ENCODE peak calls at places on chromosomes 16 and 17, in seven cellular contexts. M is fibroblast of lung, D is tibial nerve, W is AG10803, R is spleen, C is cardiac fibroblast, A is A549. U is an unnamed sample.

GRCh38 chr16:67509016-67509415 is 19.6 kb upstream of the RIPOR1 start:
- DNase-seq in M (no peak), D (no peak), W (no peak), R (no peak), C (no peak), A (no peak), U (no peak)

GRCh38 chr16:4324871-4325740 is 9.2 kb downstream of the GLIS2 start:
- DNase-seq in M (no peak), D (no peak), W (no peak), R (no peak), C (no peak), A (no peak), U (no peak)

GRCh38 chr17:2337811-2338657 is 733 bp downstream of the SGSM2 start:
- DNase-seq in M (peak), D (no peak), W (peak), R (peak), C (peak), A (peak), U (no peak)

GRCh38 chr17:4184811-4185210 is 41.8 kb downstream of the CYB5D2 start:
- DNase-seq in M (no peak), D (no peak), W (no peak), R (no peak), C (no peak), A (no peak), U (no peak)

GRCh38 chr17:68456529-68457167 is 648 bp downstream of the WIPI1 start:
- DNase-seq in M (peak), D (peak), W (peak), R (peak), C (peak), A (peak), U (no peak)

GRCh38 chr16:83789642-83790401 is 18.0 kb upstream of the HSBP1 start:
- DNase-seq in M (no peak), D (no peak), W (no peak), R (no peak), C (no peak), A (no peak), U (no peak)

GRCh38 chr17:59456923-59457615 is 108.3 kb upstream of the DHX40 start:
- DNase-seq in M (no peak), D (no peak), W (no peak), R (no peak), C (no peak), A (no peak), U (no peak)

GRCh38 chr17:69434164-69434579 is 19.7 kb downstream of the MAP2K6 start:
- DNase-seq in M (peak), D (no peak), W (no peak), R (no peak), C (peak), A (no peak), U (no peak)

GRCh38 chr17:1611715-1612114 is 16.9 kb downstream of the SLC43A2 start:
- DNase-seq in M (no peak), D (no peak), W (no peak), R (no peak), C (no peak), A (no peak), U (no peak)

GRCh38 chr17:79045830-79046500 is 22.0 kb downstream of the C1QTNF1 start:
- DNase-seq in M (peak), D (peak), W (peak), R (peak), C (peak), A (peak), U (peak)

GRCh38 chr17:19728114-19728495 is 11.7 kb upstream of the SLC47A2 start:
- DNase-seq in M (peak), D (peak), W (peak), R (peak), C (peak), A (no peak), U (no peak)

GRCh38 chr16:27824786-27825185 is 238.7 kb downstream of the GSG1L start:
- DNase-seq in M (no peak), D (no peak), W (no peak), R (peak), C (no peak), A (no peak), U (peak)

GRCh38 chr17:14069251-14069981 is at the start of gene COX10:
- DNase-seq in M (peak), D (peak), W (peak), R (peak), C (peak), A (peak), U (peak)

GRCh38 chr16:27287051-27287811 is 18.7 kb upstream of the NSMCE1 start:
- DNase-seq in M (no peak), D (no peak), W (no peak), R (no peak), C (no peak), A (no peak), U (no peak)

GRCh38 chr17:77503293-77503655 is 362.5 kb downstream of the SEC14L1 start:
- DNase-seq in M (no peak), D (no peak), W (no peak), R (peak), C (no peak), A (no peak), U (peak)

GRCh38 chr16:11204513-11205047 is 51.4 kb downstream of the SOCS1 start:
- DNase-seq in M (no peak), D (no peak), W (no peak), R (no peak), C (no peak), A (no peak), U (no peak)

GRCh38 chr17:17468217-17469010 is 8.4 kb upstream of the MED9 start:
- DNase-seq in M (no peak), D (no peak), W (no peak), R (no peak), C (no peak), A (no peak), U (no peak)

GRCh38 chr17:41308251-41308917 is 725 bp downstream of the KRTAP16-1 start:
- DNase-seq in M (no peak), D (no peak), W (peak), R (peak), C (no peak), A (no peak), U (no peak)

GRCh38 chr16:533391-534088 is 6.0 kb downstream of the CAPN15 start:
- DNase-seq in M (no peak), D (no peak), W (no peak), R (no peak), C (no peak), A (no peak), U (no peak)

DNA sequence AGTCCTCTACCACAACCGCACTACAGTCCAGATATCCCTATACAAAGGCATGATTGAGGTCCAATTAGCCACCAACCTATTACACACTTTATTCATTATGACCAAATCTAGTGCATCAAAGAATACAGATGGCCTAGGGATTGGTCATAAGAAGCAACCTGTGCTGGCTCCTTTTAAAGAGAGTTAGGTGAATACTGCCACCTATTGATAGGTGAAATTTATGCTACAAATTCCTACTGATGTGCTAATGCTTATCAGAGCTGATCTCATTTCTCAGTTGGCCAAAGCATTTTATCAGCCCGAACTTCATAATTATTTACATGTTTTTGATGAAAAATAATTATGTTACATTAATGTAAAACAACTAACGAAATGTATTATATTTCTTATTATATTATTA is 166.3 kb downstream of the ANKFN1 start:
- DNase-seq in M (peak), D (no peak), W (peak), R (no peak), C (peak), A (peak), U (no peak)
- TF ChIP-seq CTCF in M (peak), D (peak), W (peak), R (peak), C (peak), A (peak), U (peak)

GRCh38 chr16:65667013-65667578 is 545.2 kb upstream of the CDH11 start:
- DNase-seq in M (peak), D (no peak), W (peak), R (no peak), C (peak), A (no peak), U (no peak)
- TF ChIP-seq CTCF in M (no peak), D (no peak), W (peak), R (no peak), C (peak), A (no peak), U (peak)

DNA sequence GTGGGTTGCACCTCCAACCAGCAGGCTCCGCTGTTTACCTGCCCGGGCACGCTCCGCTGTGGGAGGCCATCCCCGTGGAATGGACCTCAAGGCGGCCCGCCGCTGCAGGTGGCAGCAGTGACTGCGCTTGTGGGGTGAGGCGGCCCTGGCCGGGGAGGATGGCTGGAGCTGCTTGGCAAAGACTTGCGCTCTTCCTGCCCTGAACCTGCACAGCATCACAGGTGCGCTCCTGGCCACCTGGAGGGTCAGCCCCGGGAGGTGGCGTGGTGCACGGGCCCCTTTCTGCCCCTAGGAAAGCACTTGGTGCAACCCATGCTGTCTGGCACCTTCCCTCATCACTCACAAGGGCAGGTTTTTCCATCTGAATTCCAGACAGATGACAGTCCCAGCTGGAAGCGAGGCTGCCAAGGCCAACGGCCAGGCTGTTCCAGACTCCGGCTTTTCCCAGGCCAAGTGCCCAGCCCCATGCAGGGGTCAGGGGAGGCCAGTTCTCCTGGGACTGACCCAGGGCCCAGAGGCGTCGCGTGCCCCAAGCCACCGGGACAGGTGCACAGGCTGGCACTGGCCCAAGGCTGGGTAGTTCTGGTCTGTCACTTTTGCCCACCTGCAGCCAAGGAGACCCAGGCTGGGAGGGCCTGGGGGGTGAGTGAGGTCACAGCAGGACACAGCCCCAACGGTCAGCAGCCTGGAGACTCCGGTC is 13.3 kb downstream of the UTS2R start:
- DNase-seq in M (peak), D (peak), W (peak), R (no peak), C (no peak), A (peak), U (no peak)
- TF ChIP-seq CTCF in M (no peak), D (no peak), W (no peak), R (no peak), C (no peak), A (no peak), U (no peak)

GRCh38 chr16:81717662-81718189 is 61.4 kb upstream of the PLCG2 start:
- DNase-seq in M (no peak), D (no peak), W (no peak), R (peak), C (no peak), A (no peak), U (peak)
- TF ChIP-seq CTCF in M (no peak), D (no peak), W (no peak), R (no peak), C (no peak), A (no peak), U (no peak)

GRCh38 chr16:23941963-23942564 is 106.3 kb downstream of the PRKCB start:
- DNase-seq in M (no peak), D (no peak), W (no peak), R (no peak), C (no peak), A (no peak), U (no peak)
- TF ChIP-seq CTCF in M (no peak), D (no peak), W (no peak), R (no peak), C (no peak), A (no peak), U (no peak)

GRCh38 chr16:53207810-53208752 is 153.3 kb downstream of the CHD9 start:
- DNase-seq in M (peak), D (no peak), W (peak), R (no peak), C (peak), A (peak), U (no peak)
- TF ChIP-seq CTCF in M (peak), D (peak), W (peak), R (peak), C (peak), A (peak), U (peak)

GRCh38 chr16:48234630-48235029 is 9.5 kb upstream of the LONP2 start:
- DNase-seq in M (no peak), D (no peak), W (no peak), R (no peak), C (no peak), A (no peak), U (no peak)

GRCh38 chr16:48235556-48236136 is 8.5 kb upstream of the LONP2 start:
- DNase-seq in M (peak), D (no peak), W (no peak), R (no peak), C (no peak), A (no peak), U (no peak)

GRCh38 chr16:48232459-48233040 is 11.6 kb upstream of the LONP2 start:
- DNase-seq in M (peak), D (no peak), W (no peak), R (no peak), C (no peak), A (no peak), U (no peak)

GRCh38 chr16:48235058-48235555 is 9.0 kb upstream of the LONP2 start:
- DNase-seq in M (no peak), D (no peak), W (no peak), R (no peak), C (no peak), A (no peak), U (no peak)

GRCh38 chr16:48231675-48232214 is 12.4 kb upstream of the LONP2 start:
- DNase-seq in M (peak), D (no peak), W (peak), R (no peak), C (peak), A (peak), U (no peak)
- TF ChIP-seq CTCF in M (peak), D (no peak), W (peak), R (no peak), C (peak), A (peak), U (peak)

DNA sequence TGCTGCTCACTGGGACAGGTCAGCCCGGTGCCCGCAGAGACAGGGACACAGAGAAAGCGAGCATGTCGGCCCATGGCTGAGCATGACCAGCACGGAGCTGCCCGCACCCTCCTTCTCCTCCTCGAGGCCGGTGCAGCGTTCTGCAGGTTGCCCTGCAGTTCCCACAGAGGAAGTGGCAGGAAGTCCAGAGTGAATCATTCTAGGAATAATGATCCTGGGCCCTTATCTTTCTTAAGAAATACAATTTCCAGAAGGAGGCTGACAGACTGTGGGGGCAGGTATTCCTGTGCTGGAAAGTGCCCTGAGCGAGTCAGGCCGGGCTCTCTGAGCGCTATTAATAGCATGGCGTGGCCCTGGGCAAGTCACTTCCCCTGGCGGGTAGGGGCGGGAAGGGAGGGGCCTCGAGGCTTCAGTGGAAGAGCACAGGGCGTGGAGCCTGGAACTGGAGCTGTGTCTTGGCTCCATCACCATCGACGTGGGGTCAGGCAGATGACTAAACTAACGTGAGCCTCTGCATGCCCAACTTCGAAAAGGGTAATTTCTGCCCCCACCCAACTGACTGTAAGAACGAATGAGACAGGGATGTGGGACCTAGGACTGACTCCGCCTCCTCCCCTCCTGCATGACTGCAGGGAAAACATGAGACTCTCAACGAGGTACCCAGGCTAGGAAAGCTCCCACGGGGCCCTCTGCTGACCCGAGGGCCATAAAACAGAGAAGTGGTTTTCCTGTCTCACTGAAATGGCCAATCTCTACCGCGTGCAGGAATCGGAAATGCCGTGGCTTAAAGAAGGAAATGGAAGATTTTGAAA is 9.8 kb downstream of the TMEM204 start:
- DNase-seq in M (peak), D (no peak), W (peak), R (peak), C (peak), A (peak), U (no peak)
- TF ChIP-seq CTCF in M (no peak), D (no peak), W (peak), R (no peak), C (no peak), A (no peak), U (peak)

GRCh38 chr17:29620271-29620670 is 2.4 kb downstream of the CORO6 start:
- DNase-seq in M (peak), D (no peak), W (peak), R (no peak), C (no peak), A (peak), U (no peak)

GRCh38 chr17:29617481-29618271 is 5.0 kb downstream of the CORO6 start:
- DNase-seq in M (peak), D (peak), W (peak), R (peak), C (peak), A (peak), U (peak)

GRCh38 chr17:29619251-29619650 is 3.5 kb downstream of the CORO6 start:
- DNase-seq in M (peak), D (no peak), W (peak), R (no peak), C (peak), A (no peak), U (no peak)

GRCh38 chr17:29617125-29617480 is 5.6 kb downstream of the CORO6 start:
- DNase-seq in M (peak), D (no peak), W (peak), R (peak), C (peak), A (peak), U (no peak)

GRCh38 chr17:29618272-29619065 is 4.2 kb downstream of the CORO6 start:
- DNase-seq in M (no peak), D (no peak), W (no peak), R (no peak), C (no peak), A (no peak), U (no peak)
- TF ChIP-seq CTCF in M (no peak), D (peak), W (no peak), R (peak), C (no peak), A (peak), U (peak)

GRCh38 chr17:48506246-48506645 is 24.6 kb downstream of the HOXB1 start:
- DNase-seq in M (no peak), D (no peak), W (no peak), R (no peak), C (no peak), A (no peak), U (no peak)
- TF ChIP-seq CTCF in M (no peak), D (no peak), W (peak), R (no peak), C (no peak), A (no peak), U (no peak)